ENCODE peak calls at places on chromosomes 1 and 21, in seven cellular contexts. S, G, K, Z, J, B and R are unnamed samples.
A peak's percentile ranks its signal among the peaks of the same experiment; 100 is the strongest.

GRCh38 chr1:204763773-204764427 is 78.4 kb upstream of the LRRN2 start:
- DNase-seq in S (peak; percentile 44), G (peak; percentile 92), K (peak; percentile 51), Z (peak; percentile 66), J (peak; percentile 83), B (peak; percentile 86), R (peak; percentile 67)

GRCh38 chr1:205285391-205286101 is 36.0 kb downstream of the NUAK2 start:
- DNase-seq in S (no peak), G (no peak), K (peak; percentile 79), Z (peak; percentile 69), J (peak; percentile 78), B (no peak), R (peak; percentile 74)

GRCh38 chr1:231800071-231800470 is 173.5 kb downstream of the DISC1 start:
- DNase-seq in S (no peak), G (no peak), K (no peak), Z (no peak), J (no peak), B (no peak), R (no peak)

GRCh38 chr1:87805661-87806376 is 477.1 kb downstream of the LMO4 start:
- DNase-seq in S (no peak), G (peak; percentile 24), K (no peak), Z (no peak), J (no peak), B (no peak), R (no peak)

GRCh38 chr1:28893403-28894102 is 20.8 kb upstream of the EPB41 start:
- DNase-seq in S (no peak), G (no peak), K (peak; percentile 22), Z (no peak), J (peak; percentile 60), B (no peak), R (no peak)

GRCh38 chr1:163083690-163084089 is 14.5 kb downstream of the RGS4 start:
- DNase-seq in S (no peak), G (no peak), K (no peak), Z (no peak), J (no peak), B (no peak), R (no peak)

GRCh38 chr1:34929497-34929852 is at the start of gene DLGAP3:
- DNase-seq in S (no peak), G (peak; percentile 13), K (no peak), Z (no peak), J (no peak), B (peak; percentile 66), R (no peak)

GRCh38 chr1:38555594-38555993 is 304.0 kb downstream of the RRAGC start:
- DNase-seq in S (no peak), G (no peak), K (no peak), Z (no peak), J (no peak), B (no peak), R (no peak)

GRCh38 chr1:80217377-80217986 is 1211.0 kb upstream of the ADGRL4 start:
- DNase-seq in S (no peak), G (peak; percentile 13), K (no peak), Z (no peak), J (peak; percentile 0), B (peak; percentile 59), R (no peak)

GRCh38 chr21:19609611-19610010 is 1206.0 kb upstream of the TMPRSS15 start:
- DNase-seq in S (no peak), G (no peak), K (no peak), Z (no peak), J (no peak), B (no peak), R (no peak)

GRCh38 chr21:43740497-43741156 is 21.7 kb downstream of the PDXK start:
- DNase-seq in S (peak; percentile 49), G (peak; percentile 74), K (no peak), Z (no peak), J (no peak), B (peak; percentile 87), R (no peak)

GRCh38 chr1:61157420-61157987 is 75.1 kb downstream of the NFIA start:
- DNase-seq in S (no peak), G (no peak), K (no peak), Z (peak; percentile 40), J (no peak), B (peak; percentile 52), R (no peak)

GRCh38 chr1:228101994-228102790 is 933 bp downstream of the C1orf35 start:
- DNase-seq in S (no peak), G (peak; percentile 50), K (peak; percentile 67), Z (peak; percentile 64), J (peak; percentile 57), B (peak; percentile 51), R (peak; percentile 70)

GRCh38 chr21:34834852-34835501 is 166.2 kb downstream of the CLIC6 start:
- DNase-seq in S (no peak), G (no peak), K (no peak), Z (peak; percentile 50), J (no peak), B (no peak), R (no peak)

GRCh38 chr1:20712210-20712577 is 5.6 kb downstream of the KIF17 start:
- DNase-seq in S (no peak), G (no peak), K (no peak), Z (no peak), J (no peak), B (no peak), R (no peak)

GRCh38 chr1:34929853-34930701 is 627 bp upstream of the DLGAP3 start:
- DNase-seq in S (no peak), G (no peak), K (no peak), Z (no peak), J (no peak), B (peak; percentile 24), R (no peak)

GRCh38 chr1:47991187-47991586 is 6.0 kb downstream of the TRABD2B start:
- DNase-seq in S (no peak), G (no peak), K (no peak), Z (no peak), J (no peak), B (no peak), R (no peak)

GRCh38 chr1:58441699-58442098 is 104.8 kb downstream of the OMA1 start:
- DNase-seq in S (no peak), G (no peak), K (no peak), Z (no peak), J (no peak), B (no peak), R (no peak)

GRCh38 chr1:7302873-7303272 is 468.2 kb upstream of the VAMP3 start:
- DNase-seq in S (no peak), G (no peak), K (no peak), Z (no peak), J (no peak), B (no peak), R (no peak)

GRCh38 chr1:47194314-47194713 is 4.5 kb upstream of the PDZK1IP1 start:
- DNase-seq in S (no peak), G (no peak), K (no peak), Z (no peak), J (no peak), B (no peak), R (no peak)

GRCh38 chr1:43978551-43979260 is at the start of gene B4GALT2:
- DNase-seq in S (no peak), G (peak; percentile 42), K (peak; percentile 20), Z (peak; percentile 33), J (no peak), B (peak; percentile 46), R (no peak)

GRCh38 chr1:43978264-43978550 is 803 bp upstream of the B4GALT2 start:
- DNase-seq in S (no peak), G (no peak), K (no peak), Z (no peak), J (no peak), B (no peak), R (no peak)

GRCh38 chr1:43976890-43977289 is 2.1 kb upstream of the B4GALT2 start:
- DNase-seq in S (no peak), G (no peak), K (no peak), Z (no peak), J (no peak), B (no peak), R (no peak)

GRCh38 chr1:43979261-43979527 is 184 bp downstream of the B4GALT2 start:
- DNase-seq in S (no peak), G (no peak), K (no peak), Z (no peak), J (no peak), B (peak; percentile 29), R (no peak)

DNA sequence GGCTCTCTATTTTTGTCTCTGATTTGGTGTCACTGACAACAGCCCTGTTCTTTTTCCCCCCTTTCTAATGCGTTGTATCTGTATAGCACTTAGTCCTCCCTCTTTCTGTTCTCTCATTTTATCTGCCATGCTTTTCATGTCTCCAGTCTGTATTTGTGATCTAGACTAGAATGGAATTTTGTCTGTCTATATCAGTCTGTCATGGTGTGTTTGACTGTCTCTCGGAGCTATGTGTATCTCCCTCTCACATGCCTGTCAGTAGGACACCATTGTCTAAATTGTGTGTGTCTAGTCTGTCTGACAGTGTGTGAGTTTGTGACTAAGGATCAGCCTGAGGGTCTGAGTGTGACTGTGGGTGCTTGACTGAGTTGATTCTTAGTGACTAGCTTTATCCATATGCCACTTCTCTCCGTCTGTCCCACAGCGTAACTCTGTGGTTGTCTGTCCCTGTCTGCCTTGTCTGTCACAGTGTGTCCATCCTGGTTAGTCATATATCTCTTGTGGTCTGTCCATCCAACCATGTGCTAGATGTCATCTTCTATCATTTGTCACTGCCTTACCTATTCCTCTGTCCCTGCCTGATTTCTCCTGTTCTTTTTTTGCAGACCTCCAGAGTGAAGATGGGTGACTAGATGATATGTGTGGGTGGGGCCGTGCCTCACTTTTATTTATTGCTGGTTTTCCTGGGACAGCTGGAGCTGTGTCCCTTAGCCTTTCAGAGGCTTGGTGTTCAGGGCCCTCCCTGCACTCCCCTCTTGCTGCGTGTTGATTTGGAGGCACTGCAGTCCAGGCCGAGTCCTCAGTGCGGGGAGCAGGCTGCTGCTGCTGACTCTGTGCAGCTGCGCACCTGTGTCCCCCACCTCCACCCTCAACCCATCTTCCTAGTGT is 1.4 kb upstream of the B4GALT2 start:
- DNase-seq in S (no peak), G (no peak), K (no peak), Z (no peak), J (no peak), B (no peak), R (no peak)
- H3K4me1 ChIP-seq in S (peaks cover 56% of the 10 kb centered on the region), G (peaks cover 59% of the 10 kb centered on the region), K (peaks cover 42% of the 10 kb centered on the region), Z (peaks cover 47% of the 10 kb centered on the region), J (peaks cover 17% of the 10 kb centered on the region), B (no peaks in the 10 kb centered on the region), R (peaks cover 30% of the 10 kb centered on the region)

GRCh38 chr1:110213143-110213540 is 3.0 kb downstream of the KCNC4 start:
- DNase-seq in S (no peak), G (no peak), K (no peak), Z (no peak), J (no peak), B (no peak), R (no peak)
- H3K4me1 ChIP-seq in S (peaks cover 50% of the 10 kb centered on the region), G (peaks cover 71% of the 10 kb centered on the region), K (peaks cover 30% of the 10 kb centered on the region), Z (peaks cover 61% of the 10 kb centered on the region), J (peaks cover 31% of the 10 kb centered on the region), B (no peaks in the 10 kb centered on the region), R (peaks cover 35% of the 10 kb centered on the region)

GRCh38 chr1:30878559-30878958 is 30.0 kb downstream of the SDC3 start:
- DNase-seq in S (no peak), G (no peak), K (no peak), Z (no peak), J (no peak), B (no peak), R (no peak)
- H3K4me1 ChIP-seq in S (peaks cover 11% of the 10 kb centered on the region), G (no peaks in the 10 kb centered on the region), K (no peaks in the 10 kb centered on the region), Z (no peaks in the 10 kb centered on the region), J (peaks cover 8% of the 10 kb centered on the region), B (no peaks in the 10 kb centered on the region), R (no peaks in the 10 kb centered on the region)

DNA sequence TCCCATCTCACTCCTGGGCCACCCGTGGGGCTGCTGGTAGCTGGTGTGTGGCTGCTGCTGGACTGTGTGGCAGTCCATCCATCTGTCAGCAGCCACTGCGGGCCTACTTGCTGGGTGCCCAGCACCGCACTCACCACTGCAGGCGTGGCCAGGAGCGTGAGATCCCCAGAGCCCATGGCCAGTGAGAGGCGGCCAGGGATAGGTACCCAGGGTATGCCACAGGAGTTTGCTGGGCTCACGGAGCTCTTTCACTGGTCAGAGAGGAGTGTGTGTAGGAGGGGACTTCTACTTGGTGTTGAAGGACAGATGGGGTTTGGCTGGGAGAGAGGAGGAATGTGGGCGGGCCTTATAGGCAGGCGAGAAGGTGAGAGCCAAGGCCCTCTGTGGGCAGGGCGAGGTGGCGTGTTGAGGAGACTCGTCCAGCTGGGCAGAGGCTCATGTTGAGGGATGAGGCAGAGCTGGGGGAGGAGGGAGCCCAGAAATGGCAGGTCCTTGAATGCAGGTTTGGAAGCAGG is 15.0 kb downstream of the QSOX1 start:
- DNase-seq in S (no peak), G (no peak), K (no peak), Z (no peak), J (no peak), B (no peak), R (no peak)
- H3K4me1 ChIP-seq in S (peaks cover 32% of the 10 kb centered on the region), G (peaks cover 68% of the 10 kb centered on the region), K (no peaks in the 10 kb centered on the region), Z (no peaks in the 10 kb centered on the region), J (no peaks in the 10 kb centered on the region), B (peaks cover 16% of the 10 kb centered on the region), R (no peaks in the 10 kb centered on the region)